ENCODE peak calls at places on chromosomes 3 and 15, in ten cellular contexts. L is A549, B is IMR-90, N is adrenal gland, M is uterus, Q is breast epithelium, I is right cardiac atrium, W is endodermal cell, Y is cardiac muscle cell, X is fibroblast of pulmonary artery. T is an unnamed sample.

GRCh38 chr15:45919806-45920205 is 285.0 kb downstream of the SQOR start:
- DNase-seq in L (peak), X (peak), Q (no peak), N (no peak), Y (peak), B (peak), M (no peak), W (no peak), I (no peak), T (peak)

GRCh38 chr15:61598655-61599054 is 369.6 kb upstream of the RORA start:
- DNase-seq in L (no peak), B (no peak), I (no peak), Y (no peak), N (no peak), W (no peak), X (no peak), Q (no peak), M (no peak), T (no peak)

GRCh38 chr3:150673966-150674365 is 29.8 kb downstream of the ERICH6 start:
- DNase-seq in X (no peak), M (no peak), W (no peak), Y (no peak), I (no peak), L (peak), B (no peak), Q (no peak), N (no peak), T (no peak)

GRCh38 chr15:31228980-31229826 is 97.4 kb upstream of the KLF13 start:
- DNase-seq in I (no peak), W (peak), B (no peak), Y (no peak), N (no peak), Q (no peak), M (no peak), X (no peak), L (peak), T (peak)

GRCh38 chr3:108159865-108160264 is 62.4 kb downstream of the IFT57 start:
- DNase-seq in W (no peak), Y (peak), B (peak), I (no peak), Q (no peak), N (no peak), M (no peak), X (peak), L (no peak), T (no peak)

GRCh38 chr15:92097473-92098178 is 244.1 kb downstream of the SLCO3A1 start:
- DNase-seq in N (peak), M (peak), W (peak), Q (peak), L (peak), X (peak), B (peak), I (no peak), Y (peak), T (no peak)

GRCh38 chr3:173135059-173135458 is 6.0 kb downstream of the SPATA16 start:
- DNase-seq in M (no peak), Y (no peak), B (no peak), L (no peak), Q (no peak), I (no peak), N (no peak), X (no peak), W (no peak), T (no peak)

GRCh38 chr3:58065700-58066167 is 57.5 kb downstream of the FLNB start:
- DNase-seq in B (no peak), L (no peak), N (peak), X (no peak), Q (no peak), Y (no peak), I (no peak), W (peak), M (peak), T (no peak)

GRCh38 chr15:71465109-71465508 is 345.2 kb upstream of the NR2E3 start:
- DNase-seq in I (no peak), Q (no peak), M (no peak), W (no peak), B (no peak), L (no peak), N (no peak), Y (no peak), X (no peak), T (no peak)

GRCh38 chr3:171810278-171811058 is at the start of gene PLD1:
- DNase-seq in W (no peak), L (peak), N (no peak), I (peak), Y (peak), X (peak), Q (peak), M (no peak), B (peak), T (peak)

GRCh38 chr3:125220681-125221429 is 8.3 kb upstream of the SLC12A8 start:
- DNase-seq in N (no peak), I (no peak), L (no peak), Y (peak), W (peak), B (peak), M (no peak), Q (no peak), X (peak), T (no peak)

GRCh38 chr15:68783226-68784054 is 37.3 kb downstream of the ANP32A start:
- DNase-seq in L (peak), Y (no peak), B (no peak), W (peak), Q (no peak), M (no peak), N (no peak), I (peak), X (peak), T (peak)

GRCh38 chr15:37220949-37221670 is 120.8 kb upstream of the MEIS2 start:
- DNase-seq in W (no peak), X (no peak), L (no peak), I (no peak), N (no peak), M (no peak), B (no peak), Y (no peak), Q (no peak), T (no peak)
- H3K4me3 ChIP-seq in W (no peak), X (no peak), L (no peak), I (no peak), N (no peak), M (no peak), B (no peak), Y (no peak), Q (no peak), T (no peak)

GRCh38 chr3:86149054-86149453 is 841.9 kb downstream of the VGLL3 start:
- DNase-seq in N (no peak), B (no peak), L (no peak), I (no peak), X (no peak), Y (no peak), Q (no peak), M (no peak), W (no peak), T (no peak)
- H3K4me3 ChIP-seq in N (no peak), B (no peak), L (no peak), I (no peak), X (no peak), Y (no peak), Q (no peak), M (no peak), W (no peak), T (no peak)

DNA sequence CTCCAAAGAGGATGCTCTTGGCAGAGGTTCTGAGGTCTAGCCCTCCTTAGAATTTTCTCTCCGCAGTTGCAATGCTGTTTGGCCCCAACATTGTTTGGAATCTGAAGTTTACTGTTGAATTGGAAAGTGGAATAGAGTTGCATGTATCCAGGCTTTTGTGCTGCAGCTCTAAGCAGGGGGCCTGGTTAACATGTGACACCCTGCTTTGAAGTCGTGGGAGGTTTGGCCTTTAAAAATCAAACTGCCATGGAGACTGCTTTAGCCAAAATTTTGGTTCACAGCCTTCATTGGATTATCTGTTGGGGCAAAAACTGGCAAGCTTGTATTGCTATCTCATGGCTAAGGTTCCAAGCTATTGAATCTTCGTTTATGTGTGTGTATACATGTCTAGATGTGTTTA is 15.8 kb downstream of the CYP11A1 start:
- DNase-seq in X (no peak), L (no peak), Y (no peak), B (no peak), W (no peak), I (no peak), M (no peak), Q (no peak), N (no peak), T (no peak)
- H3K4me3 ChIP-seq in X (no peak), L (no peak), Y (no peak), B (no peak), W (no peak), I (no peak), M (no peak), Q (no peak), N (no peak), T (no peak)

GRCh38 chr3:175149675-175150074 is 290.5 kb downstream of the NAALADL2 start:
- DNase-seq in X (peak), N (no peak), Y (no peak), B (peak), M (no peak), I (no peak), Q (no peak), L (no peak), W (no peak), T (no peak)

GRCh38 chr3:175150812-175151411 is 291.8 kb downstream of the NAALADL2 start:
- DNase-seq in I (no peak), B (peak), W (peak), Y (no peak), M (no peak), N (no peak), Q (no peak), X (no peak), L (no peak), T (no peak)

GRCh38 chr3:175155172-175155571 is 296.0 kb downstream of the NAALADL2 start:
- DNase-seq in Q (no peak), I (no peak), L (no peak), W (no peak), B (no peak), Y (no peak), M (no peak), N (no peak), X (no peak), T (no peak)

GRCh38 chr3:175159202-175159601 is 300.1 kb downstream of the NAALADL2 start:
- DNase-seq in N (no peak), L (no peak), Y (no peak), B (no peak), X (no peak), Q (no peak), I (no peak), M (no peak), W (no peak), T (no peak)

GRCh38 chr3:175153595-175153994 is 294.5 kb downstream of the NAALADL2 start:
- DNase-seq in Q (no peak), B (no peak), I (no peak), L (no peak), N (no peak), Y (no peak), M (no peak), W (no peak), X (no peak), T (no peak)
- H3K4me3 ChIP-seq in Q (no peak), B (no peak), I (no peak), L (no peak), N (no peak), Y (no peak), M (no peak), W (no peak), X (no peak), T (no peak)

DNA sequence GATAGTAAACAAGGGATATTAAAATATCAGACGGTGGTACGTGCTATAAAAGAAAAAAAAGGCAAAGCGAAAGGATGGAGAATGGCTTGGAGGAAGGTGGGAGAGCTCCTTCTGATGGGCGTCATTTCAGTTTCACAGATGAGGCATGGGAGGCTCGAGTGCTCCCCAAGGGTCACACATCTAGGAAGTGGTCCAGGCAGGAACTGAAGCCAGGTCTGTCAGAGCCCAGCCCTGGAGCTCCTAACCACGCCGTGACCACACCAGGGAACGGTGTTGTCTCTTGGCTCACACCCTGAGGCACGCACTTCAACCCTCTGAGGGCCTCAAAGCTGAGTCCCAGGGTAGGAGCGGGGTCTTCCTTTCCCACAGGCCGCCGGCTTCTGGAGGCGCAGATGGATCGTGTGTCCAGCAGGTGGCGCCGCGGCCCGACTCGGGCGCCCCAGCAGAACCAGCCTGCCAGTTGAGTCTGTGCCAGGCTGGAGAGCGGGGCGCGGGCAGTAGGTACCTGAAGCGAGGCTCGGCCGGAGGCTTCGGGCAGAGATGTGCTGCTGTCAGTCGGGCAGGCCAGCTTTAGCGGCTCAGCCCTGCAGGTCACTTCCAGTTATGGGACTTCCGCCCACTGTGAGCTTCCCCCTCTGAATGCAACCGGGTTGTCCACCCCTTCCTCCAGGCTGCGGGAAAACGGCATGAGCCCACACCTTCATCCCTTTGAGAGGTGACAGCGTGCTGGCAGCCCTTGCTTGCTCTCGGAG is 68.1 kb downstream of the SLC6A1 start:
- DNase-seq in Y (peak), M (peak), N (peak), W (peak), I (peak), B (peak), X (peak), L (peak), Q (peak), T (peak)
- H3K4me3 ChIP-seq in Y (peak), M (peak), N (no peak), W (no peak), I (no peak), B (peak), X (peak), L (peak), Q (peak), T (peak)

GRCh38 chr3:113838631-113839209 is at the start of gene GRAMD1C:
- DNase-seq in Y (peak), Q (peak), L (peak), M (peak), B (peak), W (peak), X (peak), I (peak), N (peak), T (peak)

GRCh38 chr3:113834983-113835382 is 3.6 kb upstream of the GRAMD1C start:
- DNase-seq in M (no peak), L (no peak), Q (no peak), I (no peak), N (no peak), W (no peak), Y (no peak), B (peak), X (no peak), T (no peak)

GRCh38 chr3:113844622-113845222 is 6.1 kb downstream of the GRAMD1C start:
- DNase-seq in M (no peak), W (no peak), X (peak), N (no peak), B (peak), L (peak), Q (no peak), I (no peak), Y (peak), T (no peak)

DNA sequence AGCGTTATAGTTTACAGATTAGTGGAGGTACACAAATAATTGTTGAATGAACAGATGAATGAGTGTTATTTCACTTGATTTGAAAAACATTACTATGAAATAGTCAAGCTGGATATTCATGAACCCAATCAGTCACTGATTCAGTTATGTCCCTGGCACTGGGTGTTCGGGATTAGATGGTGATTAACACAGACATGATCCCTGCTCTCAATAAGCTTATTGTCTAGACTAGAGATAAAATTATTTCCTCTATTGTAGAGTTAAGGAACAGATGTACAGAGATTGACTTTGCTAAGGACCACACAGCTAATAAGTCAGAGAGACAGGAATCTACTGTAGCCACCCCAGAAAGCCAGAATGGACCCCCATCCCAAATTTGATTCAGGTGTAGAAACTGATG is 963 bp downstream of the GRAMD1C start:
- DNase-seq in Y (no peak), I (no peak), L (no peak), M (no peak), N (no peak), X (no peak), W (no peak), Q (no peak), B (no peak), T (no peak)
- H3K4me3 ChIP-seq in Y (no peak), I (peak), L (no peak), M (peak), N (no peak), X (peak), W (peak), Q (no peak), B (peak), T (no peak)

DNA sequence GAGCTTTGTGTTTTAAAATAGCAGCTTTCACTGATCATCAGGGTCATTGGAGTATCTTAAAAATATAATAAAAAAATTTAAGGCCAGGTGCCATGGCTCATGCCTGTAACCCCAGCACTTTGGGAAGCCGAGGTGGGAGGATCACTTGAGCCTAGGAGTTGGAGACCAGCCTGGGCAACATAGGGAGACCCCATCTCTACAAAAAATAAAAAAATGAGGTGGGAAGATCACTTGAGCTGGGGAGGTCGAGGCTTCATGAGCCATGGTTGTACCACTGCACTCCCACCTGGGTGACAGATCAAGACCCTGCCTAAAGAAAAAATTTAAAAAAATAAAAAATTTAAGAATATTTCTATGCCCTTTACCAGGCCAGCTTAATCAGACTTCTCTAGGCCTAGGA is 1.5 kb downstream of the HMCES start:
- DNase-seq in I (no peak), X (no peak), Y (no peak), M (no peak), L (no peak), B (no peak), N (no peak), Q (no peak), W (no peak), T (no peak)
- H3K4me3 ChIP-seq in I (peak), X (peak), Y (peak), M (peak), L (peak), B (no peak), N (no peak), Q (no peak), W (peak), T (peak)

GRCh38 chr3:126573492-126574117 is 14.9 kb upstream of the C3orf22 start:
- DNase-seq in Y (no peak), L (peak), I (no peak), B (no peak), X (no peak), Q (no peak), W (peak), N (no peak), M (no peak), T (peak)
- H3K4me3 ChIP-seq in Y (no peak), L (peak), I (no peak), B (no peak), X (no peak), Q (no peak), W (no peak), N (no peak), M (no peak), T (no peak)

DNA sequence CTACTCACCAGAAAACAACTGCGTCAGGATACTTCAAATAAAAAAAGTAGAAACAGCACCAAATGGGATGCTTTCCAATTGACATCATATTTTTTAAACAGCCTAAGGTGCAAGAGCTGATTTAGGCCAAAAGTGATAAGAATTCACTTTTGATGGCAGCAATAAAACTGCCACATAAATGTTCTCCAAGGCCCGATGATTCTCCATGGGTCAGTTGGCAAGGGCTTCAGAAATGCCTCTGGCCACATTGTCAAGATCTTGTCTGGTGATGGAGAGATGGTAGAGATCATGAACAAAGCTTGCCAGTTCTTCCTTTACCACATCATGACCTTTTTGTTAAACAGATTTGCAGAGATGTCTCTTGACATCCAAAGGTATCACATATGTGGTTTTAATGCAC is 38.9 kb downstream of the LDHAL6B start:
- DNase-seq in Q (no peak), I (no peak), X (no peak), L (no peak), M (no peak), N (no peak), B (no peak), W (no peak), Y (no peak), T (no peak)
- H3K4me3 ChIP-seq in Q (no peak), I (no peak), X (no peak), L (no peak), M (no peak), N (no peak), B (no peak), W (no peak), Y (no peak), T (no peak)